ENCODE peak calls at places on chromosome 19, in four cellular contexts. Z, G, P and H are unnamed samples.

GRCh38 chr19:35512831-35513230 is 618 bp downstream of the DMKN start:
- DNase-seq in Z (no peak), G (no peak), P (no peak), H (no peak)

GRCh38 chr19:14368011-14368513 is 13.2 kb upstream of the ADGRE5 start:
- DNase-seq in G (no peak), P (no peak), Z (no peak), H (no peak)

GRCh38 chr19:30471441-30471840 is 99.3 kb downstream of the ZNF536 start:
- DNase-seq in Z (no peak), G (no peak), P (no peak), H (no peak)

GRCh38 chr19:6590458-6591319 is at the start of gene CD70:
- DNase-seq in G (peak; percentile 29), P (peak; percentile 8), Z (peak; percentile 35), H (no peak)

GRCh38 chr19:4803736-4804695 is 12.5 kb downstream of the FEM1A start:
- DNase-seq in Z (peak; percentile 36), G (peak; percentile 49), P (peak; percentile 77), H (peak; percentile 75)

GRCh38 chr19:50327013-50327412 is 2.2 kb downstream of the KCNC3 start:
- DNase-seq in Z (no peak), P (no peak), G (no peak), H (no peak)

GRCh38 chr19:15099017-15099582 is 8.1 kb upstream of the SYDE1 start:
- DNase-seq in G (no peak), Z (no peak), P (no peak), H (no peak)

GRCh38 chr19:20235156-20235555 is 68.1 kb downstream of the ZNF486 start:
- DNase-seq in G (no peak), P (no peak), Z (no peak), H (no peak)

GRCh38 chr19:35044317-35045117 is 3.0 kb downstream of the HPN start:
- DNase-seq in P (peak; percentile 82), Z (peak; percentile 53), G (peak; percentile 62), H (peak; percentile 72)

GRCh38 chr19:18278521-18279265 is 2.7 kb downstream of the JUND start:
- DNase-seq in P (peak; percentile 15), G (peak; percentile 55), Z (no peak), H (no peak)

GRCh38 chr19:44677019-44677809 is 5.9 kb downstream of the CEACAM19 start:
- DNase-seq in G (no peak), P (no peak), Z (peak; percentile 54), H (no peak)

GRCh38 chr19:12783849-12784393 is 7.4 kb upstream of the JUNB start:
- DNase-seq in Z (no peak), P (peak; percentile 78), G (peak; percentile 73), H (peak; percentile 71)

GRCh38 chr19:33214621-33215020 is 11.0 kb downstream of the SLC7A10 start:
- DNase-seq in G (no peak), P (peak; percentile 58), Z (peak; percentile 33), H (peak; percentile 9)